ENCODE peak calls at places on chromosomes 4 and X, in seven cellular contexts. Q is fibroblast of lung, T is adrenal gland, V is Peyer's patch, R is adipocyte, L is prostate gland, H is cardiac muscle cell. S is an unnamed sample.

GRCh38 chr4:10299601-10300000 is 157.6 kb downstream of the ZNF518B start:
- DNase-seq in Q (no peak), T (no peak), V (no peak), R (no peak), L (no peak), H (no peak), S (no peak)

GRCh38 chr4:74874785-74875367 is 58.0 kb upstream of the PARM1 start:
- DNase-seq in Q (peak; percentile 91), T (peak; percentile 40), V (no peak), R (peak; percentile 91), L (peak; percentile 61), H (peak; percentile 83), S (peak; percentile 58)

GRCh38 chr4:53514509-53514908 is 76.8 kb downstream of the LNX1 start:
- DNase-seq in Q (no peak), T (no peak), V (no peak), R (no peak), L (no peak), H (no peak), S (no peak)

GRCh38 chr4:26083987-26084386 is 170.0 kb downstream of the SMIM20 start:
- DNase-seq in Q (peak; percentile 92), T (no peak), V (no peak), R (peak; percentile 90), L (peak; percentile 58), H (peak; percentile 15), S (no peak)

GRCh38 chr4:2393353-2394270 is 24.8 kb downstream of the ZFYVE28 start:
- DNase-seq in Q (no peak), T (no peak), V (peak; percentile 43), R (no peak), L (peak; percentile 25), H (peak; percentile 79), S (no peak)

GRCh38 chr4:109945056-109945455 is 32.4 kb downstream of the EGF start:
- DNase-seq in Q (no peak), T (peak; percentile 16), V (no peak), R (no peak), L (no peak), H (no peak), S (no peak)

GRCh38 chr4:182842104-182842600 is 75.0 kb downstream of the DCTD start:
- DNase-seq in Q (no peak), T (no peak), V (no peak), R (no peak), L (no peak), H (no peak), S (no peak)

GRCh38 chrX:16136080-16136479 is 12.7 kb downstream of the GRPR start:
- DNase-seq in Q (no peak), T (no peak), V (no peak), R (no peak), L (no peak), H (no peak), S (no peak)

GRCh38 chrX:78945186-78945912 is at the start of gene P2RY10:
- DNase-seq in Q (no peak), T (no peak), V (peak; percentile 69), R (no peak), L (no peak), H (no peak), S (no peak)

GRCh38 chr4:183797041-183797444 is 108.1 kb upstream of the STOX2 start:
- DNase-seq in Q (no peak), T (peak; percentile 27), V (no peak), R (no peak), L (peak; percentile 43), H (peak; percentile 24), S (peak; percentile 27)

DNA sequence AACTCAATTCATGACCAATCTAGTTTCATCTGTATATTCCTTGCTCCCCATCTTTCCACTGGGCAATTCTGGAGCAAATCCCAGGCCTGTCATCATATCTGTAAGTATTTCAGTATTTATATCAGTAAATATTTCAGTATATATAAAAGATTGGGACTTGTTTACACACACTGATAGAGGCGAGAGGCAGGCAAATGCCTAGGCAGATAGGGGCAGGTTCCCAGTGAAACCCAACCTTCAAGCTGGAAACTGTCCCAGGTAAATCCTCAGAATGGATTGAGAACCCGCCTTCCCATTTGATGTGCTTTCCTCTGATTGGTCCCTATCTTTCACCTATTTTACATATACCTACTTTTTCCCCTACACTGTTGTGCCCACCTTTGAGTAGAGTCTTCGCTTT is 23.8 kb upstream of the TBC1D1 start:
- DNase-seq in Q (no peak), T (no peak), V (no peak), R (no peak), L (no peak), H (no peak), S (no peak)
- H3K36me3 ChIP-seq in Q (no peaks in the 10 kb centered on the region), T (no peaks in the 10 kb centered on the region), V (no peaks in the 10 kb centered on the region), R (peaks cover 7% of the 10 kb centered on the region), L (no peaks in the 10 kb centered on the region), H (peaks cover 2% of the 10 kb centered on the region), S (peaks cover 1% of the 10 kb centered on the region)

GRCh38 chrX:9535101-9535500 is 70.2 kb downstream of the TBL1X start:
- DNase-seq in Q (no peak), T (no peak), V (no peak), R (no peak), L (no peak), H (no peak), S (no peak)

GRCh38 chrX:9534686-9535085 is 69.8 kb downstream of the TBL1X start:
- DNase-seq in Q (peak; percentile 63), T (no peak), V (no peak), R (peak; percentile 77), L (no peak), H (no peak), S (no peak)

GRCh38 chrX:9530848-9531274 is 66.0 kb downstream of the TBL1X start:
- DNase-seq in Q (peak; percentile 94), T (peak; percentile 80), V (peak; percentile 69), R (peak; percentile 87), L (peak; percentile 6), H (peak; percentile 94), S (peak; percentile 74)

GRCh38 chrX:9533611-9534010 is 68.8 kb downstream of the TBL1X start:
- DNase-seq in Q (no peak), T (no peak), V (no peak), R (no peak), L (no peak), H (no peak), S (no peak)

GRCh38 chrX:9532349-9532748 is 67.5 kb downstream of the TBL1X start:
- DNase-seq in Q (no peak), T (no peak), V (no peak), R (no peak), L (no peak), H (no peak), S (no peak)
- H3K4me1 ChIP-seq in Q (peaks cover 12% of the 10 kb centered on the region), T (peaks cover 10% of the 10 kb centered on the region), V (no peaks in the 10 kb centered on the region), R (peaks cover 15% of the 10 kb centered on the region), L (no peaks in the 10 kb centered on the region), H (peaks cover 24% of the 10 kb centered on the region), S (no peaks in the 10 kb centered on the region)

GRCh38 chrX:13938766-13939530 is 90.7 kb downstream of the GEMIN8 start:
- DNase-seq in Q (no peak), T (no peak), V (no peak), R (peak; percentile 1), L (no peak), H (peak; percentile 11), S (no peak)
- H3K4me3 ChIP-seq in Q (no peak overlapping the region), T (no peak overlapping the region), V (peak overlapping the region; percentile 58), R (peak overlapping the region; percentile 75), L (peak overlapping the region; percentile 44), H (peak overlapping the region; percentile 77), S (peak overlapping the region; percentile 38)

GRCh38 chr4:98879515-98879914 is 49.4 kb downstream of the EIF4E start:
- DNase-seq in Q (no peak), T (no peak), V (no peak), R (no peak), L (no peak), H (no peak), S (no peak)
- H3K36me3 ChIP-seq in Q (peaks cover 6% of the 10 kb centered on the region), T (no peaks in the 10 kb centered on the region), V (no peaks in the 10 kb centered on the region), R (peaks cover 38% of the 10 kb centered on the region), L (no peaks in the 10 kb centered on the region), H (peaks cover 9% of the 10 kb centered on the region), S (no peaks in the 10 kb centered on the region)

GRCh38 chrX:70481871-70482270 is 37.2 kb downstream of the DLG3 start:
- DNase-seq in Q (no peak), T (no peak), V (no peak), R (no peak), L (no peak), H (no peak), S (no peak)

GRCh38 chrX:70481424-70481823 is 36.8 kb downstream of the DLG3 start:
- DNase-seq in Q (no peak), T (no peak), V (no peak), R (peak; percentile 15), L (no peak), H (peak; percentile 13), S (no peak)

GRCh38 chrX:70480660-70481018 is 36.0 kb downstream of the DLG3 start:
- DNase-seq in Q (no peak), T (no peak), V (no peak), R (peak; percentile 30), L (no peak), H (peak; percentile 77), S (no peak)

GRCh38 chrX:70479970-70480659 is 35.5 kb downstream of the DLG3 start:
- DNase-seq in Q (peak; percentile 11), T (peak; percentile 29), V (no peak), R (peak; percentile 26), L (peak; percentile 6), H (peak; percentile 17), S (no peak)

DNA sequence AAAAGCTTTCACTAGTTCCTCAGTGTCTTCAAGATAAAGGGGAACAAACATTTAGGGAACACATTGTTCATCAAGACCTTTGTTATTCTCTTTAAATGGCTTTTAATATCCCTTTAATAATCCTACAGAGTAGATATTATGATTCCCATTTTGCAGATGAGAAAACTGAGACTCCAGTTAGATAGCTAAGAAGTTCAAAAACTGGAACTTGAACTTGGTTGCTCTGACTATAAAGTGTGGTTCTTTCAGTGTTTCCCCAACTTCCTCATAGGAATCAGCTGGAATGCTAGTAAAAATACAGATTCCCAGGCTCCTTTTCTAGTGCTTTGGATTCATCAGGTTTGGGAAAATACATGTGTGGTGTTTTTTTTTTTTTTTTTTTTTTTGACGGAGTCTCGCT is 37.7 kb downstream of the DLG3 start:
- DNase-seq in Q (no peak), T (no peak), V (no peak), R (no peak), L (no peak), H (no peak), S (no peak)
- H3K4me1 ChIP-seq in Q (peaks cover 23% of the 10 kb centered on the region), T (no peaks in the 10 kb centered on the region), V (peaks cover 20% of the 10 kb centered on the region), R (peaks cover 10% of the 10 kb centered on the region), L (no peaks in the 10 kb centered on the region), H (peaks cover 35% of the 10 kb centered on the region), S (peaks cover 23% of the 10 kb centered on the region)

DNA sequence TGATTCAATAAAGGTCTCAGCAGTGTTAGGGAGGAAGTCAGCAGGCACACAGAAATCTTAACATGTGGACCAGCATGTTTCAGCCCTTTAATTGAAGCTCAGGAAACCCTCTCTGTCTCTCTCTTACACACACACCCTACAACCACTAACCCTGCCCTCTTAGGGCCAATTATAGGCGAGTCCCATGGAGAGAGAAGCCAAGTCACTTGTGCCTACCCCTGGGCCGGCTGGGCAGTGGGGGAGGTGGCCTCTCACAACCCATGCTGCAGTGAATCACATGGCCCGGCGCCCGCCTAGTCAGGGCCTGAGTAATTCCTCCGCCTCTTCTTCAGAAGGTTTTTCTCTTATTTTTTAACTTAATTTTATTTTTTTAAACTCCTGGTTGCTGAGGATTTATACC is 3.7 kb downstream of the FGD1 start:
- DNase-seq in Q (peak; percentile 47), T (peak; percentile 80), V (no peak), R (peak; percentile 73), L (no peak), H (no peak), S (no peak)
- H3K4me3 ChIP-seq in Q (no peak overlapping the region), T (no peak overlapping the region), V (no peak overlapping the region), R (no peak overlapping the region), L (no peak overlapping the region), H (no peak overlapping the region), S (no peak overlapping the region)

GRCh38 chr4:36082817-36083216 is 161.5 kb downstream of the ARAP2 start:
- DNase-seq in Q (no peak), T (no peak), V (no peak), R (no peak), L (no peak), H (no peak), S (no peak)
- H3K36me3 ChIP-seq in Q (no peaks in the 10 kb centered on the region), T (no peaks in the 10 kb centered on the region), V (no peaks in the 10 kb centered on the region), R (no peaks in the 10 kb centered on the region), L (no peaks in the 10 kb centered on the region), H (no peaks in the 10 kb centered on the region), S (no peaks in the 10 kb centered on the region)

GRCh38 chr4:8601556-8601955 is 9.0 kb downstream of the CPZ start:
- DNase-seq in Q (no peak), T (no peak), V (no peak), R (no peak), L (no peak), H (no peak), S (no peak)
- H3K4me1 ChIP-seq in Q (no peaks in the 10 kb centered on the region), T (no peaks in the 10 kb centered on the region), V (no peaks in the 10 kb centered on the region), R (no peaks in the 10 kb centered on the region), L (no peaks in the 10 kb centered on the region), H (peaks cover 5% of the 10 kb centered on the region), S (no peaks in the 10 kb centered on the region)